ENCODE peak calls at places on chromosomes 11 and 22, in six cellular contexts. P, W, Z, R, O and U are unnamed samples.

GRCh38 chr22:47207387-47207786 is 444.9 kb downstream of the TBC1D22A start:
- DNase-seq in O (no peak), W (no peak), R (no peak), Z (no peak), P (no peak), U (peak)

GRCh38 chr11:114228401-114229061 is 67.7 kb upstream of the NNMT start:
- DNase-seq in W (no peak), R (no peak), Z (no peak), O (no peak), P (no peak), U (no peak)

GRCh38 chr11:117010808-117011540 is 87.3 kb downstream of the SIK3 start:
- DNase-seq in R (peak), W (no peak), O (peak), Z (peak), P (no peak), U (no peak)

GRCh38 chr22:17164392-17165024 is 5.4 kb upstream of the HDHD5 start:
- DNase-seq in P (no peak), O (no peak), R (no peak), W (no peak), Z (no peak), U (no peak)

GRCh38 chr22:17724241-17724640 is 50.0 kb downstream of the BID start:
- DNase-seq in R (no peak), P (no peak), Z (no peak), O (peak), W (no peak), U (no peak)

GRCh38 chr11:43788394-43788793 is 92.2 kb upstream of the ALKBH3 start:
- DNase-seq in R (no peak), P (peak), W (no peak), Z (peak), O (no peak), U (no peak)

GRCh38 chr22:46150615-46151423 is 493 bp downstream of the PPARA start:
- DNase-seq in P (peak), O (no peak), Z (peak), W (no peak), R (no peak), U (peak)

GRCh38 chr11:120121336-120121735 is 16.6 kb downstream of the TRIM29 start:
- DNase-seq in P (no peak), W (no peak), O (no peak), Z (no peak), R (no peak), U (no peak)

GRCh38 chr22:47298017-47298820 is 535.8 kb downstream of the TBC1D22A start:
- DNase-seq in Z (no peak), P (no peak), W (no peak), O (no peak), R (no peak), U (no peak)

GRCh38 chr11:35524780-35525179 is 636 bp downstream of the PAMR1 start:
- DNase-seq in W (no peak), P (no peak), R (no peak), O (peak), Z (no peak), U (no peak)

GRCh38 chr11:1081601-1082311 is 7.1 kb downstream of the MUC2 start:
- DNase-seq in P (no peak), W (no peak), R (no peak), Z (no peak), O (no peak), U (peak)

GRCh38 chr11:112516771-112517170 is 256.1 kb upstream of the PLET1 start:
- DNase-seq in Z (no peak), R (no peak), P (no peak), O (no peak), W (no peak), U (no peak)

GRCh38 chr11:103920449-103920848 is 116.0 kb upstream of the DDI1 start:
- DNase-seq in R (no peak), O (peak), Z (no peak), W (no peak), P (no peak), U (no peak)

GRCh38 chr11:121931748-121932352 is 184.2 kb downstream of the BLID start:
- DNase-seq in W (no peak), P (no peak), R (no peak), Z (no peak), O (no peak), U (no peak)

GRCh38 chr11:127392575-127392974 is 392.0 kb upstream of the KIRREL3 start:
- DNase-seq in P (no peak), O (no peak), Z (no peak), R (no peak), W (no peak), U (no peak)

GRCh38 chr11:31958086-31958735 is 132.7 kb upstream of the RCN1 start:
- DNase-seq in P (peak), O (peak), W (no peak), R (no peak), Z (peak), U (peak)

GRCh38 chr11:132312161-132312560 is 941.7 kb downstream of the NTM start:
- DNase-seq in P (no peak), O (peak), R (peak), W (no peak), Z (no peak), U (no peak)

GRCh38 chr11:64604458-64605247 is 13.6 kb downstream of the SLC22A12 start:
- DNase-seq in Z (no peak), P (no peak), W (no peak), R (no peak), O (no peak), U (no peak)

GRCh38 chr22:42662114-42663021 is 13.2 kb upstream of the CYB5R3 start:
- DNase-seq in R (no peak), P (peak), W (no peak), O (peak), Z (peak), U (peak)

GRCh38 chr11:12017243-12017678 is 8.8 kb upstream of the DKK3 start:
- DNase-seq in O (peak), Z (peak), R (no peak), P (no peak), W (no peak), U (no peak)

GRCh38 chr11:71215372-71215965 is 36.9 kb downstream of the SHANK2 start:
- DNase-seq in R (no peak), Z (no peak), W (no peak), O (no peak), P (no peak), U (no peak)

GRCh38 chr22:38843716-38844660 is at the start of gene NPTXR:
- DNase-seq in O (peak), P (peak), R (no peak), W (no peak), Z (peak), U (peak)

GRCh38 chr11:133202816-133203215 is 329.5 kb downstream of the OPCML start:
- DNase-seq in P (no peak), O (no peak), R (no peak), Z (no peak), W (no peak), U (no peak)

GRCh38 chr11:76266269-76266668 is 60.0 kb upstream of the WNT11 start:
- DNase-seq in R (peak), P (no peak), O (peak), W (no peak), Z (no peak), U (no peak)

GRCh38 chr11:131354251-131354701 is 16.1 kb upstream of the NTM start:
- DNase-seq in R (no peak), W (no peak), Z (no peak), P (no peak), O (no peak), U (no peak)

GRCh38 chr11:107744736-107745135 is 32.9 kb upstream of the SLN start:
- DNase-seq in W (no peak), O (no peak), P (no peak), Z (no peak), R (no peak), U (no peak)

GRCh38 chr11:235180-235997 is 753 bp downstream of the SIRT3 start:
- DNase-seq in R (no peak), W (no peak), O (no peak), Z (no peak), P (no peak), U (no peak)

GRCh38 chr11:96147186-96147585 is 195.8 kb downstream of the MAML2 start:
- DNase-seq in Z (peak), O (no peak), R (no peak), P (no peak), W (no peak), U (no peak)

GRCh38 chr11:5596611-5597201 is at the start of gene TRIM6:
- DNase-seq in W (no peak), P (peak), R (no peak), Z (peak), O (peak), U (no peak)

GRCh38 chr11:60357771-60358170 is 20.6 kb upstream of the MS4A7 start:
- DNase-seq in R (no peak), O (no peak), P (no peak), Z (no peak), W (no peak), U (no peak)

GRCh38 chr11:129817282-129818051 is 1.8 kb downstream of the TMEM45B start:
- DNase-seq in P (no peak), R (no peak), Z (no peak), W (no peak), O (no peak), U (no peak)

GRCh38 chr11:134949716-134950115 is 537.7 kb upstream of the B3GAT1 start:
- DNase-seq in W (no peak), Z (no peak), O (peak), R (no peak), P (no peak), U (no peak)

GRCh38 chr11:79080506-79080905 is 360.3 kb downstream of the TENM4 start:
- DNase-seq in W (no peak), R (no peak), O (peak), P (no peak), Z (peak), U (no peak)

GRCh38 chr11:10622957-10623787 is 54.7 kb upstream of the LYVE1 start:
- DNase-seq in W (no peak), O (no peak), R (no peak), P (no peak), Z (no peak), U (no peak)

GRCh38 chr11:1333860-1334259 is 24.4 kb upstream of the TOLLIP start:
- DNase-seq in Z (no peak), R (no peak), P (no peak), O (no peak), W (no peak), U (no peak)

GRCh38 chr22:50250555-50251471 is at the start of gene HDAC10:
- DNase-seq in P (peak), W (no peak), R (no peak), O (peak), Z (peak), U (peak)

GRCh38 chr22:43922123-43922522 is 1.5 kb upstream of the PNPLA3 start:
- DNase-seq in P (no peak), R (no peak), Z (no peak), O (no peak), W (no peak), U (no peak)

GRCh38 chr22:43926349-43926710 is 2.7 kb downstream of the PNPLA3 start:
- DNase-seq in P (no peak), Z (no peak), O (no peak), R (no peak), W (no peak), U (no peak)

GRCh38 chr22:43923191-43923590 is 414 bp upstream of the PNPLA3 start:
- DNase-seq in P (no peak), Z (peak), O (no peak), R (no peak), W (no peak), U (no peak)

GRCh38 chr22:43925433-43926348 is 2.1 kb downstream of the PNPLA3 start:
- DNase-seq in O (no peak), P (no peak), R (no peak), W (no peak), Z (no peak), U (no peak)

GRCh38 chr22:43923631-43924548 is at the start of gene PNPLA3:
- DNase-seq in P (peak), O (peak), Z (peak), R (no peak), W (no peak), U (peak)
- TF ChIP-seq CTCF in P (no peak), O (peak), Z (peak), R (peak), W (no peak), U (no peak)

DNA sequence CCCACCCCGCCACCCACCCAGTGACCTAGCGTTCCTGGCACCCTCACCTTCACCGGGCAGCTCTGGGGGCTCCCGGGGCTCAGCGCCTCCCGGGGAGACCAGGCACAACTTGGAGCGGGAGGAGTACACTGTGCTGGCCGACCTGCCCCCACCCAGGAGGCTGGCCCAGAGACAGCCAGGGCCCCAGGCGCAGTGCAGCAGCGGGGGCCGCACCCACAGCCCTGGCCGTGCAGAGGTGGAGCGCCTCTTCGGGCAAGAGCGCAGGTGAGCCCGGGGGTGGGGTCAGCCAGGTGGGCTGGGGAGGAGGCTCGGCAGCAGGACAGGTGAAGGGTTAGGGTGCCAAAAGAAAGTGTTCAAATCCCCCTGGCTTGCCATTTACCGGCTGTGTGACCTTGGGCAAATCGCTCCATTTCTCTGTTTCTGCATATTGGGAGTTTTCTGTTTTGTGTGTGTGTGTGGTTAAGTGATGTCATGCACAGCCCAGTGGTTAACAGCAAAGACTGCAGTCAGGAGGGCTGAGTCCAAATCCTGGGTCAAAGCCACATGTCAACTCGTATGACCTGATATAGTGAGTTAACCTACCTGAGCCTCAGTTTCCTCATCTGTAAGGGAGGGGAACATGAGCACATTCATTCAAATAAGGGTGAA is 29.5 kb downstream of the TRIOBP start:
- DNase-seq in P (no peak), O (peak), Z (no peak), R (no peak), W (no peak), U (no peak)
- TF ChIP-seq CTCF in P (no peak), O (peak), Z (peak), R (peak), W (no peak), U (no peak)

GRCh38 chr11:72588656-72589410 is 85.4 kb downstream of the PDE2A start:
- DNase-seq in Z (no peak), W (no peak), O (no peak), P (no peak), R (no peak), U (no peak)

GRCh38 chr11:72591023-72591422 is 83.2 kb downstream of the PDE2A start:
- DNase-seq in Z (no peak), W (no peak), R (no peak), P (no peak), O (no peak), U (no peak)

GRCh38 chr11:72587696-72588095 is 86.5 kb downstream of the PDE2A start:
- DNase-seq in W (no peak), O (no peak), P (no peak), R (no peak), Z (no peak), U (no peak)

GRCh38 chr11:72591785-72592490 is 82.3 kb downstream of the PDE2A start:
- DNase-seq in P (no peak), R (no peak), Z (no peak), W (no peak), O (no peak), U (no peak)

DNA sequence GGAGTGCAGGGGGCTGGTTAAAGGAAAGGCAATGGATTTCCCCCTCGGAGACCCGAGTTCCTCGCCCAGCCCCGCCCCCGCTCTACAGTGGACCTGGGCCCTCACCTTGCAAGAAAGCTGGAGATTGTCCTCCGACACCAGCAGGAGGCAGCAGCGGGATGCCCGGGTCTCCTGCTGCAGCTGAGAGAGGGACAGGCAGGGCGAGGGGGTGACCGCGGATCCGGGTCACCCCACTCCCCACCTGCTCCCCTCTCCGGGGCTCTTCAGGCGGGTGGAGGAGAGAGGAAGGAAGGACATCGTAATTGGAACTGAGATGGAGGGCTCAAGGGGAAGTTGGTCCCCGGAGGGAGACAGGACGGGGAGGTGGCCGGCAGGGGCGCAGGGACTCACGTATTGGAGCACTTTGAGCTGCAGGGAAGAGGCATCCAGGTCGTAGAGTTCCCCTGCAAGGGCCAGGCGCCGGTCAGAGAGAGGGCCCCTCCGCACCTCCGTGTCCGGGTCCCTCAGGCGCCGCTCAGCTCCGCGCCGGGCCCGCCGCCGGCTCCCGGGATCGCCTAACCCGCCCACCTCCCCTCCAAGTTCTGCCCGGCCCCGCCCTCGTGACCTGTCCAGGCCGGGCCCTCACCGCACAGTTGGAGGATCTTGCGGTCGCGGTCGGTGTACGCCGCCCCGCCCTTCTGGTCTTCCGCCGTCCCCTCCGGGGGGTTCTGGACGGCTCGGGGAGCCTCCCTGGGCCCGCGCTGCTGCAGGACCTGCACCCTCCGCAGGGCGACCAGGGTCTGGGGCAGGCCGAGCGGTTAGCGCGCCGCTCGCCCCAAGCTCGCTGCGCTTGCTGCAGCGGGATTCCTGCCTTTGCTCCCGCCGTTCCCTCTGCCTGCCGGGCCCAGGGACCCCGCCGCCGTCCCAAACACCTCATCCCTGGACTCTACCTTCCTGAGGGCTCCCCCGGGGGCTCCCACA is 84.1 kb downstream of the PDE2A start:
- DNase-seq in P (peak), W (no peak), R (no peak), O (peak), Z (peak), U (no peak)
- TF ChIP-seq CTCF in P (peak), W (no peak), R (peak), O (peak), Z (peak), U (peak)

DNA sequence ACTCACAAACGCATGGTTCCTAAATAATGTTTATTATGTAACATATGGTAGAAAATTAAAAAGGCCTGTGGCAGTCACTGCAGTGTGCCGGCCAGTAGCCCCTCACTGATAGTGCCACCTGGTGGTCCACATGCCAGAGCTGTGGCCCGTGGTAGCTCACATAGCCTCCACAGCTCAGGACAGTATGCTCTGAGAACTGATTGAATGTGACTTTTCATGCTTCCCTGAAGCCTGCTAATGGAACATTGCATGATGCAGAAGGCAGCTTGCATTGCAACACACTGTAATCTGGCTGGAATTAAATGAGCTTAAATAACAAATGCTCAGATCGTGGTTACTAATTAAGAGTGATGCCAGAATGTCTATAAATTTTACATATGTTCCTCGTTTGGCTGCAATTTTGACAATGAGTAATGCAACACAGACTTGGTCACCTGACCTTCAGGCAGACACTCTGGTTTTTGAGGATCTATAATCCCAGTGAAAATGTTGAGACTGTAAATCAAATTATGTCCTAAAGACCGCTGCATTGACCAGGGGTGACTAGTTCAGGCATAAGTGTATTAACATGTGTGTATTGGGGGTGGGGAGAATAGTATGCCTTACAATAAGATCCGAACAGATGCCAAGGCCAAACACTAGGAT is 566.4 kb downstream of the METTL15 start:
- DNase-seq in R (no peak), W (no peak), Z (peak), O (peak), P (no peak), U (no peak)
- TF ChIP-seq CTCF in R (peak), W (no peak), Z (peak), O (peak), P (no peak), U (no peak)